ENCODE peak calls at places on chromosomes 11 and 22, in six cellular contexts. Q is cardiac muscle cell, W is lung, J is GM23338, O is adrenal gland, F is transverse colon. H is an unnamed sample. For H3K4me1, the result is how much of the 10 kb centered on the place peaks cover.

GRCh38 chr11:48098024-48098423 is 117.7 kb downstream of the PTPRJ start:
- DNase-seq in Q (no peak), W (no peak), J (no peak), O (no peak), F (no peak), H (no peak)

GRCh38 chr11:924406-925157 is 1.1 kb upstream of the AP2A2 start:
- DNase-seq in Q (no peak), W (no peak), J (no peak), O (no peak), F (no peak), H (no peak)

GRCh38 chr11:109783842-109784241 is 309.4 kb upstream of the ZC3H12C start:
- DNase-seq in Q (no peak), W (no peak), J (no peak), O (no peak), F (peak), H (no peak)

GRCh38 chr22:17868771-17869170 is 94.5 kb upstream of the BID start:
- DNase-seq in Q (no peak), W (no peak), J (no peak), O (no peak), F (no peak), H (no peak)

GRCh38 chr11:62974848-62975522 is 9.8 kb downstream of the SLC22A6 start:
- DNase-seq in Q (peak), W (no peak), J (peak), O (no peak), F (peak), H (peak)

GRCh38 chr11:114785820-114786219 is 107.5 kb downstream of the NXPE2 start:
- DNase-seq in Q (no peak), W (no peak), J (no peak), O (no peak), F (no peak), H (no peak)

GRCh38 chr22:47634342-47634741 is 871.9 kb downstream of the TBC1D22A start:
- DNase-seq in Q (no peak), W (no peak), J (no peak), O (no peak), F (no peak), H (no peak)

GRCh38 chr11:31779268-31779879 is 31.7 kb downstream of the PAX6 start:
- DNase-seq in Q (no peak), W (no peak), J (no peak), O (no peak), F (no peak), H (no peak)

GRCh38 chr22:42951093-42951710 is 63.7 kb downstream of the PACSIN2 start:
- DNase-seq in Q (no peak), W (no peak), J (no peak), O (no peak), F (no peak), H (no peak)

GRCh38 chr11:57551941-57552340 is 14.5 kb downstream of the SMTNL1 start:
- DNase-seq in Q (no peak), W (no peak), J (no peak), O (no peak), F (no peak), H (peak)

GRCh38 chr22:25961699-25962098 is 207.6 kb upstream of the SEZ6L start:
- DNase-seq in Q (no peak), W (no peak), J (no peak), O (no peak), F (no peak), H (no peak)

GRCh38 chr11:8263769-8264410 is at the start of gene LMO1:
- DNase-seq in Q (peak), W (peak), J (peak), O (peak), F (peak), H (peak)

GRCh38 chr22:39363751-39364484 is 14.1 kb downstream of the SYNGR1 start:
- DNase-seq in Q (no peak), W (no peak), J (no peak), O (no peak), F (no peak), H (no peak)

GRCh38 chr11:107752954-107753822 is 41.3 kb upstream of the SLN start:
- DNase-seq in Q (no peak), W (no peak), J (no peak), O (no peak), F (no peak), H (no peak)

GRCh38 chr22:47337161-47337621 is 574.7 kb downstream of the TBC1D22A start:
- DNase-seq in Q (no peak), W (no peak), J (no peak), O (peak), F (peak), H (no peak)

GRCh38 chr11:134792044-134792443 is 380.0 kb upstream of the B3GAT1 start:
- DNase-seq in Q (no peak), W (no peak), J (no peak), O (no peak), F (no peak), H (no peak)

GRCh38 chr11:70601861-70602575 is 203.7 kb downstream of the CTTN start:
- DNase-seq in Q (no peak), W (no peak), J (no peak), O (no peak), F (no peak), H (no peak)

GRCh38 chr11:72704783-72705287 is 30.6 kb upstream of the PDE2A start:
- DNase-seq in Q (no peak), W (no peak), J (no peak), O (no peak), F (no peak), H (no peak)

GRCh38 chr11:72703281-72704008 is 29.2 kb upstream of the PDE2A start:
- DNase-seq in Q (no peak), W (no peak), J (no peak), O (no peak), F (no peak), H (no peak)

GRCh38 chr11:72702842-72703241 is 28.6 kb upstream of the PDE2A start:
- DNase-seq in Q (no peak), W (no peak), J (no peak), O (no peak), F (no peak), H (no peak)

GRCh38 chr11:72705442-72706365 is 31.5 kb upstream of the PDE2A start:
- DNase-seq in Q (no peak), W (no peak), J (peak), O (no peak), F (no peak), H (no peak)

DNA sequence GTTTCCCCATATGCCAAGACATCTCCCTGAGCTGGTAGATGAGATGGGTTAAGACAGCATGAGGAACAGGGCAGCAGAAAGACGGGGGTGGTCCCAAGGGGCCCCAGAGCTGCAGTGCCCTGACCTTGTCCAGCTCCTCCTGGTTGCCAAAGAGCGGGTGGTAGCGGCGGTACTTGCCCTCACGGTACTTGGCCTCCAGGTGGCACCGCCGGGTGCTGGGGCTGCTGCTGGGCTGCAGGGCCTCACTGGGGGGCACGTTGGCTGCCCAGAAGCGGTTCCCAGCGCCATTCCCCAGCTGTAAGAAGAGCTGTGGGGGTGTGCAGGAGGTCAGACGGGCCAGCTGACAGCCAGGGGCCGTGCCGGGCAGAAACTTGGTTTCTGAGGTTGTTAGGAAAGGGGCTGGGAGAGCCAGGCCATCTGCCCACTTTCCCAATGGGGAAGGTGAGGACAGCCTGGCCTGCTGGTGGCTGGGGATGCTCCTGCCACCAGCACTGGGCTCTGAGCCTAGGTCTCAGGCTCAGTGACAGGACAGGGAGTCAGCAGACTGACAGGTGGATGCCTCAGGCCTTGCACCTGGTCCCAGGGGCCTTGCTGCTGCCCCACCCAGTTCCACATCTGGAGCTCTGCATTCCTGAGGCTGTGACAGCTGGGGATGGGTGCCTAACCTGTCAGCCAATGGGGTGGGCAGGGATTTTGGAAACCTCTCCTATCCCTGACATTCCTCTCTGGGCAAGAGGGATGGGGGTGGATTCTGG is 30.0 kb upstream of the PDE2A start:
- DNase-seq in Q (no peak), W (no peak), J (no peak), O (no peak), F (no peak), H (no peak)
- TF ChIP-seq CTCF in Q (peak), W (no peak), J (no peak), O (no peak), F (no peak), H (no peak)

DNA sequence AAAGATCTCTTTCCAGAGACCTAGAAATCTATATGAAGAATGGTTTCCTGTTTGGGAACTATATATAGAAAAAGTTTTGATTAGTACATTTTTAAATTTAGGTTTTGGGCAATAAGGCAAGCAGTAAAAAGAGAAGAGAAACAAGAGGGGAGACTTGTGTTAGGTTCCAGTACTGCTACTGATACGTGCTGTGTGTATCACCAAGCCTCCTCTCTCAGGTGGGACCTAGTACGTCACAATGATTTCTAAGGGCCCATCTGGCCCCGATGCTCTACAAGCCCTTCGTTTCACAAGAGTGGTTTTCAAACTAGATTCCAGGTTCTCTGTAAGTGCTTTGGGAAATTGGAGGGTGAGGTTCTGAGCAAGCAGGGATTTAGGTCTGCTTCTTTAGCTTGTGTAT is 39.2 kb downstream of the USP35 start:
- DNase-seq in Q (no peak), W (no peak), J (no peak), O (no peak), F (no peak), H (no peak)
- H3K4me3 ChIP-seq in Q (no peak), W (no peak), J (no peak), O (no peak), F (no peak), H (no peak)

GRCh38 chr22:49112661-49113626 is 714.7 kb downstream of the BRD1 start:
- DNase-seq in Q (no peak), W (no peak), J (no peak), O (no peak), F (no peak), H (no peak)

GRCh38 chr22:49116021-49116420 is 711.7 kb downstream of the BRD1 start:
- DNase-seq in Q (no peak), W (no peak), J (no peak), O (no peak), F (no peak), H (no peak)

GRCh38 chr22:49112176-49112575 is 715.5 kb downstream of the BRD1 start:
- DNase-seq in Q (no peak), W (no peak), J (no peak), O (no peak), F (no peak), H (no peak)

GRCh38 chr22:49115186-49115585 is 712.5 kb downstream of the BRD1 start:
- DNase-seq in Q (no peak), W (no peak), J (no peak), O (no peak), F (no peak), H (no peak)

DNA sequence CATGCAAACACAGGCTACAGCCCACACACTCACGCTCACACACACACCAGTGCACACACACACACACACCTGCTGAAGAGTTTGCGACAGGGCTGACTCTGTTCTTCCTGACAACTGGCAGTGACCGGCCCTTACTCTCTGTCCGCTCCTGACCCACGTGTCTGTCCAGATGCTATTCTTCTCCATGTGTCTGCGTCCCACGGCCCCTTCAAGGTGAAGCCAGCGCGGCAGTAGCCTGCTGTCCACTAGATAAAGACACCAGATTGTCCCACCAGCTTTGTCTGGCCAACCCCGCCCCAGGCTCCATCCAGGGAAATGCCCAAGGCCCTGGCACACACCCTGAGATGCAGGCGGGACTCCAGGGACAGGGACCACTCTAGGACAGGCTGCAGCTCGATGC is 713.9 kb downstream of the BRD1 start:
- DNase-seq in Q (no peak), W (no peak), J (no peak), O (no peak), F (no peak), H (no peak)
- H3K4me1 ChIP-seq in Q (under half), W (under half), J (under half), O (under half), F (under half), H (under half)

GRCh38 chr11:2929880-2930704 is 872 bp upstream of the PHLDA2 start:
- DNase-seq in Q (no peak), W (no peak), J (peak), O (no peak), F (peak), H (peak)
- TF ChIP-seq CTCF in Q (peak), W (peak), J (no peak), O (no peak), F (no peak), H (no peak)

DNA sequence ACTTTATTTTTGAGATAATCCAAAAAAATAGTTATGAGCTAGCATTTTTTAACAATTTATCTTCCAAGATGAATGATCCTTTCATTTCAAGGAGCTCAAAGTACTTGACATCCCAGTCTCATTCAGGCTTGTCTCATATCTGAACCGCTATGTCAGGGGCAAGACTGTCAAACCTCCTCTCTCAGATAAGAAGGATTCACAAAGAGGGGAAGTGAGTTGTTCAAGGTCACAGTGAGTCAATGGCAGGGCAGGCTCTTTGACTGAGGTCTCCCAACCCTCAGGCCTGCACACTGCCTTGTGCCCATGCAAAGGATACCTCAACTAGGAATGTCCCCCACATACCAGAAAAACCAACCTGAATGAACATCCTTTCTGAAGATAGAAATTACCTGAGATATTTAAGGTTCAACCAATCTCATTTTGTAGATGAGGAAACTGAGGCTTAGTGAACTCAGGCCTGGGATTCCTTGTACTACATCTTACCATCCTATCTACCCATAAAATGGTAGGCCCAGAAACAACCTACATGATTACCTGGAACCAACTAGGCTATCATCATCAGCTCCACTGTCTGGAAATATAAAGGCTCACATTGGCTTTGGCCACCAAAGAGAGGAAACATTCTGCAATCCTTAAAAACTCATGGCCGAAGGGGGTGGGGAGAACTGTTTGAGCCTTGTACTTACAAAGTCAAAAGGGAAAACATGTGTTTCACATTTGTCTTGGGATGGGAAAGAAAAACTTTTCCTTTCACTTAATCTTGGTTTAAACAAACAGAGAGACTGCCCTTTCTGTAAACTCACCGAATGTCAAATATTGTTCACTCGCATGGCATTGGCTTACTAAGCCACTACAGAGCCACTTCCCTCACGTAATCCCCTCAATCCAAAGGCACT is 51.1 kb downstream of the LIF start:
- DNase-seq in Q (no peak), W (no peak), J (no peak), O (no peak), F (no peak), H (no peak)
- H3K4me3 ChIP-seq in Q (no peak), W (no peak), J (no peak), O (no peak), F (no peak), H (no peak)

GRCh38 chr11:117826360-117826635 is 1.8 kb upstream of the FXYD2 start:
- DNase-seq in Q (no peak), W (no peak), J (no peak), O (peak), F (no peak), H (no peak)

GRCh38 chr11:117828641-117829368 is 4.3 kb upstream of the FXYD2 start:
- DNase-seq in Q (no peak), W (no peak), J (no peak), O (peak), F (peak), H (peak)

GRCh38 chr11:117826832-117827231 is 2.3 kb upstream of the FXYD2 start:
- DNase-seq in Q (no peak), W (no peak), J (no peak), O (peak), F (no peak), H (peak)

GRCh38 chr11:117829369-117829725 is 4.8 kb upstream of the FXYD2 start:
- DNase-seq in Q (no peak), W (no peak), J (no peak), O (peak), F (peak), H (peak)

GRCh38 chr11:117827521-117828511 is 3.3 kb upstream of the FXYD2 start:
- DNase-seq in Q (no peak), W (no peak), J (no peak), O (peak), F (peak), H (peak)
- H3K4me1 ChIP-seq in Q (under half), W (under half), J (under half), O (under half), F (under half), H (half or more)

GRCh38 chr11:43575931-43576833 is 104.4 kb upstream of the HSD17B12 start:
- DNase-seq in Q (peak), W (no peak), J (no peak), O (no peak), F (no peak), H (no peak)

GRCh38 chr11:43578346-43579170 is 102.0 kb upstream of the HSD17B12 start:
- DNase-seq in Q (no peak), W (no peak), J (peak), O (no peak), F (no peak), H (no peak)

GRCh38 chr11:43577566-43578264 is 102.8 kb upstream of the HSD17B12 start:
- DNase-seq in Q (no peak), W (no peak), J (no peak), O (no peak), F (no peak), H (no peak)

GRCh38 chr11:43574949-43575915 is 105.3 kb upstream of the HSD17B12 start:
- DNase-seq in Q (peak), W (no peak), J (peak), O (no peak), F (no peak), H (no peak)

GRCh38 chr11:43576834-43577521 is 103.6 kb upstream of the HSD17B12 start:
- DNase-seq in Q (peak), W (no peak), J (peak), O (peak), F (no peak), H (no peak)
- TF ChIP-seq CTCF in Q (peak), W (no peak), J (peak), O (peak), F (no peak), H (no peak)

DNA sequence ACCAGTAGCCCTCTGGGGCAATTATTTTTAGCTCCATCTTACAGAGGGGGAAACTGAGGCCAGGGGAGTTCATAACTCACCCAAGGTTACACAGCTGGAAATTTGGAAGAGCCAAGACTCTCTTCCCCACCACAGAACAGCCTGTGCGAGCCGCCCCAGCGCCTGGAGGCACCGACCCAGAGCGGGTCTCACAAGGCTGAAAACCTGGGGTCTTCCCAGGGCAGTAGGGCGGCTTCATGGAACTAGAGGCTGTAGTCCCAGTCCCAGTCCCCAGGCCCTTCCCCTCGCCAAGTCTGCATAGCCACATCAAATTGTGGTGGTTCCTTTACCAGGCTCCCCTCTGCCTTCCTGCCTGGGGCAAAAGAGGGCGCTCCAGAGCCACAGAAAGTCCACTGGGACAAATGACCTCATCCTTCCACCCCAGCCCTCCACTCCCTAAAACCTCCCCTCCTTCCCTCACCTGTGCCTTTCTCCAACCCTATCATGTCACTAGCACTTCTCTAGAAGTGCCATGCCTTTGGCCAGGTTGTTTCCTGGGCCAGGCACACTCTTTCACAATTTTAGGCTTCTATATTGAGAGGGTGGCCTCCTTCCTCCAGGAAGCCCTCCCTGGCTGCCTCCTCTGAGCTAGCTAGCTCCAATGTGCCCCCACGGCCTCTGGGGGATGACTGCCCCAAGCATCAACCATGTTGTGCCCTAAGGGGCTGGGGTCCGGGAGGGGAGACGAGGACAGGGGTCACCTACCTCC is 15.2 kb upstream of the CDC42EP1 start:
- DNase-seq in Q (peak), W (peak), J (peak), O (peak), F (peak), H (peak)
- H3K4me3 ChIP-seq in Q (no peak), W (no peak), J (peak), O (no peak), F (no peak), H (no peak)

H was measured in body of pancreas.